ENCODE peak calls at places on chromosomes 12 and 14, in six cellular contexts. P is dermis blood vessel endothelial cell; C is mucosa of descending colon; U is stimulated activated CD8-positive, alpha-beta memory T cell treated with anti-CD3 and anti-CD28 coated beads, Interleukin-15, amount 100 ng/mL, for 24 hours; L is activated T-cell treated with anti-CD3 and anti-CD28 coated beads, Interleukin-2, amount 50 U/mL, for 48 hours; A is GM03348. R is an unnamed sample.

GRCh38 chr14:32724864-32725550 is 213.7 kb upstream of the NPAS3 start:
- DNase-seq in P (peak; percentile 26), C (no peak), U (no peak), L (no peak), A (peak; percentile 71), R (no peak)

GRCh38 chr12:124744659-124745467 is 118.8 kb downstream of the SCARB1 start:
- DNase-seq in P (peak; percentile 50), C (no peak), U (no peak), L (peak; percentile 41), A (peak; percentile 55), R (peak; percentile 36)

GRCh38 chr14:81385824-81386223 is 14.3 kb downstream of the STON2 start:
- DNase-seq in P (no peak), C (no peak), U (no peak), L (no peak), A (no peak), R (no peak)

GRCh38 chr12:84995646-84996045 is 40.4 kb downstream of the TSPAN19 start:
- DNase-seq in P (no peak), C (no peak), U (no peak), L (no peak), A (no peak), R (no peak)

GRCh38 chr12:112308652-112309051 is 73.6 kb downstream of the HECTD4 start:
- DNase-seq in P (no peak), C (no peak), U (no peak), L (no peak), A (no peak), R (no peak)

GRCh38 chr12:6685814-6686213 is 3.4 kb downstream of the ZNF384 start:
- DNase-seq in P (no peak), C (no peak), U (no peak), L (no peak), A (no peak), R (no peak)

GRCh38 chr14:96203635-96204034 is 1.0 kb upstream of the BDKRB2 start:
- DNase-seq in P (no peak), C (no peak), U (no peak), L (no peak), A (no peak), R (no peak)

GRCh38 chr14:101255765-101256125 is 305.6 kb upstream of the DIO3 start:
- DNase-seq in P (no peak), C (no peak), U (no peak), L (no peak), A (no peak), R (no peak)

GRCh38 chr12:108311605-108312004 is 27.5 kb downstream of the CMKLR1 start:
- DNase-seq in P (no peak), C (no peak), U (no peak), L (no peak), A (no peak), R (no peak)

GRCh38 chr12:123085730-123086487 is 65.0 kb downstream of the PITPNM2 start:
- DNase-seq in P (peak; percentile 87), C (no peak), U (no peak), L (peak; percentile 40), A (peak; percentile 36), R (no peak)

GRCh38 chr12:76272292-76272691 is 75.9 kb downstream of the BBS10 start:
- DNase-seq in P (no peak), C (no peak), U (no peak), L (no peak), A (no peak), R (no peak)

GRCh38 chr14:93042968-93043940 is 72.5 kb downstream of the ITPK1 start:
- DNase-seq in P (peak; percentile 38), C (peak; percentile 90), U (no peak), L (no peak), A (peak; percentile 94), R (peak; percentile 94)

GRCh38 chr14:68819260-68819691 is 26.4 kb upstream of the ZFP36L1 start:
- DNase-seq in P (peak; percentile 39), C (no peak), U (no peak), L (peak; percentile 66), A (peak; percentile 50), R (peak; percentile 67)

GRCh38 chr14:53792909-53793308 is 163.7 kb downstream of the BMP4 start:
- DNase-seq in P (peak; percentile 11), C (no peak), U (no peak), L (no peak), A (no peak), R (no peak)

R was measured in colonic mucosa.